ENCODE peak calls at places on chromosome 6, in eight cellular contexts. H is NCI-H226; R is EH; B is non-pigmented ciliary epithelial cell; Z is GM04504; E is WTC11; M is AG08396; Y is activated T-helper 1 cell treated with anti-CD3 and anti-CD28 coated beads, Interleukin-12 subunit alpha, Interleukin-12 subunit beta, Interleukin-2, Interleukin-4 antibody, amounts not matched to agents 30 ng/mL and 10 ng/mL and 1 ng/mL, durations not matched to agents 14 hours and 24 hours and 36 hours. O is an unnamed sample.

GRCh38 chr6:20789162-20789561 is 254.9 kb downstream of the CDKAL1 start:
- DNase-seq in H (no peak), R (peak; percentile 40), B (no peak), Z (no peak), E (no peak), M (no peak), Y (no peak), O (no peak)

GRCh38 chr6:161557333-161558107 is 283.7 kb upstream of the AGPAT4 start:
- DNase-seq in H (no peak), R (no peak), B (no peak), Z (no peak), E (no peak), M (no peak), Y (no peak), O (no peak)

GRCh38 chr6:25054469-25054868 is 118.7 kb upstream of the RIPOR2 start:
- DNase-seq in H (no peak), R (peak; percentile 91), B (peak; percentile 52), Z (peak; percentile 54), E (no peak), M (peak; percentile 58), Y (no peak), O (no peak)

GRCh38 chr6:114042267-114043075 is 71.5 kb upstream of the HDAC2 start:
- DNase-seq in H (no peak), R (no peak), B (no peak), Z (no peak), E (no peak), M (no peak), Y (no peak), O (no peak)

GRCh38 chr6:63449714-63450113 is 122.6 kb upstream of the LOC128125822 start:
- DNase-seq in H (no peak), R (no peak), B (no peak), Z (no peak), E (no peak), M (no peak), Y (no peak), O (no peak)

GRCh38 chr6:167849846-167850459 is 23.2 kb downstream of the AFDN start:
- DNase-seq in H (peak; percentile 96), R (peak; percentile 22), B (no peak), Z (no peak), E (no peak), M (no peak), Y (no peak), O (no peak)

GRCh38 chr6:119986934-119987549 is 637.5 kb upstream of the MAN1A1 start:
- DNase-seq in H (no peak), R (no peak), B (no peak), Z (no peak), E (no peak), M (no peak), Y (no peak), O (no peak)

GRCh38 chr6:56911847-56912246 is 43.1 kb upstream of the BEND6 start:
- DNase-seq in H (peak; percentile 17), R (peak; percentile 90), B (peak; percentile 48), Z (peak; percentile 69), E (no peak), M (peak; percentile 48), Y (no peak), O (no peak)

GRCh38 chr6:96235927-96236326 is 220.2 kb downstream of the FUT9 start:
- DNase-seq in H (no peak), R (no peak), B (peak; percentile 48), Z (no peak), E (no peak), M (no peak), Y (no peak), O (no peak)

GRCh38 chr6:10486215-10486614 is 34.9 kb upstream of the GCNT2 start:
- DNase-seq in H (no peak), R (no peak), B (no peak), Z (no peak), E (no peak), M (no peak), Y (no peak), O (no peak)

GRCh38 chr6:13338038-13338437 is 9.7 kb upstream of the TBC1D7 start:
- DNase-seq in H (no peak), R (no peak), B (no peak), Z (no peak), E (no peak), M (no peak), Y (no peak), O (no peak)

GRCh38 chr6:14770040-14770439 is 475.8 kb upstream of the JARID2 start:
- DNase-seq in H (no peak), R (no peak), B (no peak), Z (no peak), E (no peak), M (no peak), Y (no peak), O (no peak)

GRCh38 chr6:116450769-116451740 is 10.1 kb upstream of the CALHM6 start:
- DNase-seq in H (peak; percentile 81), R (no peak), B (no peak), Z (no peak), E (peak; percentile 20), M (no peak), Y (no peak), O (peak; percentile 61)

GRCh38 chr6:116444092-116444491 is 17.1 kb upstream of the CALHM6 start:
- DNase-seq in H (peak; percentile 33), R (peak; percentile 49), B (no peak), Z (no peak), E (no peak), M (peak; percentile 30), Y (no peak), O (no peak)

GRCh38 chr6:136757150-136757549 is 35.1 kb downstream of the MAP3K5 start:
- DNase-seq in H (peak; percentile 39), R (peak; percentile 68), B (no peak), Z (no peak), E (no peak), M (no peak), Y (no peak), O (no peak)

GRCh38 chr6:11354019-11354418 is 121.6 kb upstream of the NEDD9 start:
- DNase-seq in H (no peak), R (peak; percentile 79), B (peak; percentile 59), Z (no peak), E (no peak), M (peak; percentile 28), Y (peak; percentile 58), O (no peak)

GRCh38 chr6:130470777-130471176 is 105.0 kb downstream of the TMEM200A start:
- DNase-seq in H (no peak), R (no peak), B (no peak), Z (no peak), E (no peak), M (no peak), Y (no peak), O (no peak)

GRCh38 chr6:47647188-47647587 is 51.2 kb upstream of the ADGRF4 start:
- DNase-seq in H (no peak), R (no peak), B (no peak), Z (no peak), E (no peak), M (no peak), Y (no peak), O (no peak)

GRCh38 chr6:70033781-70034180 is 167.4 kb downstream of the COL19A1 start:
- DNase-seq in H (no peak), R (no peak), B (no peak), Z (no peak), E (no peak), M (no peak), Y (no peak), O (no peak)

GRCh38 chr6:108559097-108559883 is 1.4 kb upstream of the FOXO3 start:
- DNase-seq in H (peak; percentile 82), R (peak; percentile 90), B (no peak), Z (peak; percentile 72), E (peak; percentile 66), M (peak; percentile 89), Y (peak; percentile 82), O (peak; percentile 97)

GRCh38 chr6:125945378-125946141 is 11.0 kb upstream of the HINT3 start:
- DNase-seq in H (peak; percentile 95), R (peak; percentile 71), B (peak; percentile 57), Z (no peak), E (no peak), M (no peak), Y (no peak), O (no peak)

GRCh38 chr6:31636698-31637596 is 15.5 kb downstream of the BAG6 start:
- DNase-seq in H (no peak), R (no peak), B (no peak), Z (no peak), E (no peak), M (no peak), Y (no peak), O (no peak)

GRCh38 chr6:105196076-105196475 is 16.3 kb upstream of the POPDC3 start:
- DNase-seq in H (peak; percentile 33), R (peak; percentile 30), B (no peak), Z (no peak), E (no peak), M (no peak), Y (no peak), O (no peak)

O was measured in Right ventricle myocardium inferior.